ENCODE peak calls at places on chromosomes 7 and 10, in eight cellular contexts. One of them, this sample, is unnamed.
A peak's percentile ranks its signal among the peaks of the same experiment; 100 is the strongest.

GRCh38 chr7:135501402-135501801 is 8.5 kb downstream of the CNOT4 start:
- DNase-seq in AG08396: no peak
- DNase-seq in astrocyte of the hippocampus: no peak
- DNase-seq in keratinocyte: no peak
- DNase-seq in stimulated activated CD8-positive, alpha-beta memory T cell treated with anti-CD3 and anti-CD28 coated beads, Interleukin-15, amount 100 ng/mL, for 24 hours: no peak
- DNase-seq in IMR-90: peak; percentile 58
- DNase-seq in CD8-positive, alpha-beta memory T cell: no peak
- DNase-seq in RWPE1: no peak
- DNase-seq in this sample: peak; percentile 75

GRCh38 chr7:1062296-1063294 is 18.2 kb downstream of the GPR146 start:
- DNase-seq in CD8-positive, alpha-beta memory T cell: no peak
- DNase-seq in AG08396: no peak
- DNase-seq in stimulated activated CD8-positive, alpha-beta memory T cell treated with anti-CD3 and anti-CD28 coated beads, Interleukin-15, amount 100 ng/mL, for 24 hours: no peak
- DNase-seq in keratinocyte: no peak
- DNase-seq in RWPE1: peak; percentile 18
- DNase-seq in IMR-90: no peak
- DNase-seq in astrocyte of the hippocampus: no peak
- DNase-seq in this sample: no peak

GRCh38 chr7:226281-226882 is 34.0 kb downstream of the FAM20C start:
- DNase-seq in RWPE1: peak; percentile 79
- DNase-seq in AG08396: no peak
- DNase-seq in keratinocyte: no peak
- DNase-seq in IMR-90: peak; percentile 72
- DNase-seq in stimulated activated CD8-positive, alpha-beta memory T cell treated with anti-CD3 and anti-CD28 coated beads, Interleukin-15, amount 100 ng/mL, for 24 hours: no peak
- DNase-seq in CD8-positive, alpha-beta memory T cell: no peak
- DNase-seq in astrocyte of the hippocampus: peak; percentile 65
- DNase-seq in this sample: peak; percentile 24

GRCh38 chr7:134729895-134730294 is 49.5 kb upstream of the CALD1 start:
- DNase-seq in keratinocyte: no peak
- DNase-seq in RWPE1: no peak
- DNase-seq in CD8-positive, alpha-beta memory T cell: no peak
- DNase-seq in astrocyte of the hippocampus: no peak
- DNase-seq in stimulated activated CD8-positive, alpha-beta memory T cell treated with anti-CD3 and anti-CD28 coated beads, Interleukin-15, amount 100 ng/mL, for 24 hours: no peak
- DNase-seq in IMR-90: peak; percentile 29
- DNase-seq in AG08396: no peak
- DNase-seq in this sample: no peak

GRCh38 chr10:90775351-90776028 is 82.3 kb downstream of the HTR7 start:
- DNase-seq in astrocyte of the hippocampus: peak; percentile 54
- DNase-seq in AG08396: no peak
- DNase-seq in RWPE1: no peak
- DNase-seq in IMR-90: no peak
- DNase-seq in keratinocyte: no peak
- DNase-seq in stimulated activated CD8-positive, alpha-beta memory T cell treated with anti-CD3 and anti-CD28 coated beads, Interleukin-15, amount 100 ng/mL, for 24 hours: no peak
- DNase-seq in CD8-positive, alpha-beta memory T cell: no peak
- DNase-seq in this sample: no peak

GRCh38 chr10:91838199-91838598 is 40.0 kb downstream of the TNKS2 start:
- DNase-seq in CD8-positive, alpha-beta memory T cell: no peak
- DNase-seq in keratinocyte: no peak
- DNase-seq in AG08396: no peak
- DNase-seq in IMR-90: no peak
- DNase-seq in astrocyte of the hippocampus: no peak
- DNase-seq in RWPE1: no peak
- DNase-seq in stimulated activated CD8-positive, alpha-beta memory T cell treated with anti-CD3 and anti-CD28 coated beads, Interleukin-15, amount 100 ng/mL, for 24 hours: no peak
- DNase-seq in this sample: no peak

GRCh38 chr7:42880392-42880791 is 31.5 kb downstream of the C7orf25 start:
- DNase-seq in stimulated activated CD8-positive, alpha-beta memory T cell treated with anti-CD3 and anti-CD28 coated beads, Interleukin-15, amount 100 ng/mL, for 24 hours: no peak
- DNase-seq in AG08396: no peak
- DNase-seq in astrocyte of the hippocampus: no peak
- DNase-seq in IMR-90: no peak
- DNase-seq in CD8-positive, alpha-beta memory T cell: no peak
- DNase-seq in RWPE1: no peak
- DNase-seq in keratinocyte: no peak
- DNase-seq in this sample: no peak

GRCh38 chr10:109953745-109954144 is 30.4 kb upstream of the XPNPEP1 start:
- DNase-seq in AG08396: no peak
- DNase-seq in CD8-positive, alpha-beta memory T cell: no peak
- DNase-seq in astrocyte of the hippocampus: peak; percentile 42
- DNase-seq in IMR-90: no peak
- DNase-seq in RWPE1: no peak
- DNase-seq in stimulated activated CD8-positive, alpha-beta memory T cell treated with anti-CD3 and anti-CD28 coated beads, Interleukin-15, amount 100 ng/mL, for 24 hours: no peak
- DNase-seq in keratinocyte: no peak
- DNase-seq in this sample: no peak

GRCh38 chr7:140544278-140544896 is 65.1 kb upstream of the MKRN1 start:
- DNase-seq in IMR-90: no peak
- DNase-seq in stimulated activated CD8-positive, alpha-beta memory T cell treated with anti-CD3 and anti-CD28 coated beads, Interleukin-15, amount 100 ng/mL, for 24 hours: no peak
- DNase-seq in keratinocyte: no peak
- DNase-seq in AG08396: no peak
- DNase-seq in astrocyte of the hippocampus: no peak
- DNase-seq in CD8-positive, alpha-beta memory T cell: no peak
- DNase-seq in RWPE1: no peak
- DNase-seq in this sample: no peak

GRCh38 chr10:92567952-92568600 is 5.8 kb downstream of the IDE start:
- DNase-seq in IMR-90: peak; percentile 72
- DNase-seq in astrocyte of the hippocampus: peak; percentile 72
- DNase-seq in CD8-positive, alpha-beta memory T cell: no peak
- DNase-seq in stimulated activated CD8-positive, alpha-beta memory T cell treated with anti-CD3 and anti-CD28 coated beads, Interleukin-15, amount 100 ng/mL, for 24 hours: no peak
- DNase-seq in keratinocyte: no peak
- DNase-seq in RWPE1: peak; percentile 71
- DNase-seq in AG08396: no peak
- DNase-seq in this sample: peak; percentile 74

GRCh38 chr7:30511973-30512662 is 7.5 kb upstream of the GGCT start:
- DNase-seq in stimulated activated CD8-positive, alpha-beta memory T cell treated with anti-CD3 and anti-CD28 coated beads, Interleukin-15, amount 100 ng/mL, for 24 hours: no peak
- DNase-seq in IMR-90: no peak
- DNase-seq in CD8-positive, alpha-beta memory T cell: no peak
- DNase-seq in keratinocyte: no peak
- DNase-seq in RWPE1: no peak
- DNase-seq in astrocyte of the hippocampus: no peak
- DNase-seq in AG08396: no peak
- DNase-seq in this sample: peak; percentile 8

GRCh38 chr10:132516771-132517725 is 20.5 kb upstream of the INPP5A start:
- DNase-seq in astrocyte of the hippocampus: peak; percentile 96
- DNase-seq in RWPE1: peak; percentile 86
- DNase-seq in CD8-positive, alpha-beta memory T cell: no peak
- DNase-seq in AG08396: peak; percentile 98
- DNase-seq in IMR-90: peak; percentile 96
- DNase-seq in keratinocyte: no peak
- DNase-seq in stimulated activated CD8-positive, alpha-beta memory T cell treated with anti-CD3 and anti-CD28 coated beads, Interleukin-15, amount 100 ng/mL, for 24 hours: no peak
- DNase-seq in this sample: peak; percentile 89

GRCh38 chr7:95693551-95694333 is 78.6 kb upstream of the DYNC1I1 start:
- DNase-seq in astrocyte of the hippocampus: no peak
- DNase-seq in AG08396: no peak
- DNase-seq in RWPE1: no peak
- DNase-seq in keratinocyte: no peak
- DNase-seq in stimulated activated CD8-positive, alpha-beta memory T cell treated with anti-CD3 and anti-CD28 coated beads, Interleukin-15, amount 100 ng/mL, for 24 hours: no peak
- DNase-seq in IMR-90: peak; percentile 2
- DNase-seq in CD8-positive, alpha-beta memory T cell: no peak
- DNase-seq in this sample: peak; percentile 36

GRCh38 chr10:62268399-62269076 is at the start of gene RTKN2:
- DNase-seq in CD8-positive, alpha-beta memory T cell: peak; percentile 63
- DNase-seq in astrocyte of the hippocampus: peak; percentile 96
- DNase-seq in IMR-90: peak; percentile 76
- DNase-seq in stimulated activated CD8-positive, alpha-beta memory T cell treated with anti-CD3 and anti-CD28 coated beads, Interleukin-15, amount 100 ng/mL, for 24 hours: peak; percentile 28
- DNase-seq in keratinocyte: peak; percentile 25
- DNase-seq in RWPE1: peak; percentile 59
- DNase-seq in AG08396: peak; percentile 92
- DNase-seq in this sample: peak; percentile 78